ENCODE peak calls at places on chromosomes 13 and 19, in nine cellular contexts. G is HCT116, A is heart left ventricle, V is upper lobe of left lung, B is IMR-90, O is A549, K is K562, F is GM12878, H is gastrocnemius medialis. Y is an unnamed sample.

GRCh38 chr13:103557878-103558277 is 491.7 kb upstream of the SLC10A2 start:
- ATAC-seq in G (no peak), A (no peak), V (no peak), B (no peak), O (no peak), K (no peak), F (no peak), H (no peak), Y (no peak)

GRCh38 chr13:77067519-77067918 is 40.6 kb upstream of the FBXL3 start:
- ATAC-seq in G (no peak), A (peak; percentile 82), V (no peak), B (no peak), O (no peak), K (no peak), F (no peak), H (no peak), Y (no peak)

GRCh38 chr19:40576585-40577451 is at the start of gene SHKBP1:
- ATAC-seq in G (peak; percentile 96), A (peak; percentile 99), V (peak; percentile 96), B (peak; percentile 99), O (peak; percentile 94), K (peak; percentile 98), F (peak; percentile 100), H (peak; percentile 100), Y (peak; percentile 100)

GRCh38 chr19:6220385-6221191 is 59.2 kb downstream of the MLLT1 start:
- ATAC-seq in G (no peak), A (peak; percentile 17), V (no peak), B (peak; percentile 57), O (no peak), K (no peak), F (no peak), H (peak; percentile 36), Y (peak; percentile 57)

GRCh38 chr13:43805071-43805468 is 18.3 kb upstream of the ENOX1 start:
- ATAC-seq in G (peak; percentile 92), A (no peak), V (no peak), B (peak; percentile 84), O (peak; percentile 98), K (no peak), F (peak; percentile 21), H (peak; percentile 33), Y (no peak)

GRCh38 chr13:107993239-107993948 is 221.9 kb downstream of the LIG4 start:
- ATAC-seq in G (no peak), A (no peak), V (peak; percentile 26), B (no peak), O (no peak), K (peak; percentile 72), F (peak; percentile 88), H (no peak), Y (no peak)

GRCh38 chr13:112711528-112712265 is 21.9 kb downstream of the ATP11A start:
- ATAC-seq in G (peak; percentile 97), A (peak; percentile 96), V (peak; percentile 95), B (peak; percentile 98), O (peak; percentile 96), K (peak; percentile 95), F (peak; percentile 72), H (peak; percentile 97), Y (peak; percentile 96)

GRCh38 chr19:39398297-39398864 is 7.2 kb downstream of the MED29 start:
- ATAC-seq in G (peak; percentile 39), A (peak; percentile 18), V (peak; percentile 25), B (peak; percentile 13), O (peak; percentile 27), K (peak; percentile 48), F (peak; percentile 35), H (no peak), Y (peak; percentile 27)

GRCh38 chr13:43057653-43058317 is 34.4 kb downstream of the DNAJC15 start:
- ATAC-seq in G (peak; percentile 71), A (peak; percentile 34), V (no peak), B (no peak), O (no peak), K (no peak), F (peak; percentile 74), H (no peak), Y (no peak)

GRCh38 chr13:103194871-103195270 is 128.7 kb upstream of the SLC10A2 start:
- ATAC-seq in G (no peak), A (no peak), V (no peak), B (no peak), O (no peak), K (no peak), F (no peak), H (no peak), Y (no peak)

GRCh38 chr19:23321953-23322549 is 71.9 kb upstream of the ZNF724 start:
- ATAC-seq in G (no peak), A (peak; percentile 19), V (no peak), B (no peak), O (no peak), K (no peak), F (no peak), H (no peak), Y (no peak)

GRCh38 chr19:47004012-47004465 is 15.6 kb upstream of the NPAS1 start:
- ATAC-seq in G (no peak), A (peak; percentile 13), V (no peak), B (peak; percentile 36), O (no peak), K (peak; percentile 25), F (no peak), H (no peak), Y (no peak)

GRCh38 chr19:6767081-6767356 is 216 bp downstream of the SH2D3A start:
- ATAC-seq in G (peak; percentile 44), A (peak; percentile 38), V (peak; percentile 68), B (no peak), O (peak; percentile 36), K (peak; percentile 54), F (peak; percentile 46), H (peak; percentile 30), Y (no peak)

GRCh38 chr13:78675112-78675511 is 16.2 kb upstream of the OBI1 start:
- ATAC-seq in G (no peak), A (no peak), V (no peak), B (no peak), O (no peak), K (no peak), F (no peak), H (no peak), Y (no peak)

GRCh38 chr19:10279737-10280442 is 6.9 kb upstream of the ICAM4 start:
- ATAC-seq in G (no peak), A (no peak), V (no peak), B (no peak), O (no peak), K (no peak), F (peak; percentile 30), H (no peak), Y (no peak)

GRCh38 chr13:19605161-19605955 is 28.1 kb upstream of the MPHOSPH8 start:
- ATAC-seq in G (peak; percentile 57), A (no peak), V (no peak), B (no peak), O (no peak), K (no peak), F (no peak), H (no peak), Y (no peak)

GRCh38 chr19:12847159-12848139 is 9.1 kb downstream of the MAST1 start:
- ATAC-seq in G (peak; percentile 99), A (peak; percentile 99), V (peak; percentile 96), B (peak; percentile 100), O (peak; percentile 97), K (peak; percentile 100), F (peak; percentile 100), H (peak; percentile 93), Y (peak; percentile 94)
- H3K27ac ChIP-seq in G (peak overlapping the region; percentile 22), A (no peak overlapping the region), V (no peak overlapping the region), B (no peak overlapping the region), O (peak overlapping the region; percentile 70), K (no peak overlapping the region), F (no peak overlapping the region), H (peak overlapping the region; percentile 28), Y (peak overlapping the region; percentile 15)

GRCh38 chr19:33086955-33087354 is 6.0 kb downstream of the GPATCH1 start:
- ATAC-seq in G (no peak), A (no peak), V (no peak), B (no peak), O (no peak), K (no peak), F (no peak), H (no peak), Y (no peak)

GRCh38 chr19:33085570-33086128 is 4.7 kb downstream of the GPATCH1 start:
- ATAC-seq in G (no peak), A (no peak), V (no peak), B (no peak), O (no peak), K (no peak), F (no peak), H (no peak), Y (no peak)

GRCh38 chr19:33075519-33075918 is 5.5 kb upstream of the GPATCH1 start:
- ATAC-seq in G (no peak), A (no peak), V (no peak), B (no peak), O (no peak), K (no peak), F (no peak), H (no peak), Y (no peak)

GRCh38 chr19:33080761-33081681 is at the start of gene GPATCH1:
- ATAC-seq in G (peak; percentile 82), A (peak; percentile 99), V (peak; percentile 93), B (peak; percentile 89), O (peak; percentile 90), K (peak; percentile 89), F (peak; percentile 97), H (peak; percentile 88), Y (peak; percentile 97)
- TF ChIP-seq POLR2A in G (peak; percentile 50), A (no peak), V (peak; percentile 63), B (no peak), O (peak; percentile 79), K (peak; percentile 88), F (peak; percentile 92), H (no peak), Y (no peak)

DNA sequence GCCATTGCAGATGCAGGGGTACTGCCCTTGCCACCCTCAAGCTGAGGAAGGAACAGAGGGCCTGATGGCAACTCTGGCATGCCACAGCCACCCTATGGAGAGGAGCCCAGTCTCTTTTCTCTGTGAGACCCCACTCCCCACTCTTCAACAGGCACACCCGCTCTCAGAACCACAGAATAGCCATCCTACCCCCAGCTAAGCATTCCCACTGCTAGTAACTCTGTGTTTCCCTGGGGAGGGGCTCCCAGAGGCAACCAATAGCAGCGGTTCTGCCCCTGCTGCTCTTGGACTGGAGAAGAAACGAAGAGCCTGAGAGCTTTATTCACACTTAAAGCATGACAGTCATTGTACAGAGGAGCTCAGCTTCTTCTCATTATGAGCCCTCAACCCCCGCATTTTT is 49.3 kb downstream of the UBL3 start:
- ATAC-seq in G (no peak), A (no peak), V (peak; percentile 30), B (no peak), O (no peak), K (no peak), F (no peak), H (no peak), Y (no peak)
- H3K27ac ChIP-seq in G (no peak overlapping the region), A (no peak overlapping the region), V (no peak overlapping the region), B (no peak overlapping the region), O (no peak overlapping the region), K (no peak overlapping the region), F (no peak overlapping the region), H (no peak overlapping the region), Y (no peak overlapping the region)

DNA sequence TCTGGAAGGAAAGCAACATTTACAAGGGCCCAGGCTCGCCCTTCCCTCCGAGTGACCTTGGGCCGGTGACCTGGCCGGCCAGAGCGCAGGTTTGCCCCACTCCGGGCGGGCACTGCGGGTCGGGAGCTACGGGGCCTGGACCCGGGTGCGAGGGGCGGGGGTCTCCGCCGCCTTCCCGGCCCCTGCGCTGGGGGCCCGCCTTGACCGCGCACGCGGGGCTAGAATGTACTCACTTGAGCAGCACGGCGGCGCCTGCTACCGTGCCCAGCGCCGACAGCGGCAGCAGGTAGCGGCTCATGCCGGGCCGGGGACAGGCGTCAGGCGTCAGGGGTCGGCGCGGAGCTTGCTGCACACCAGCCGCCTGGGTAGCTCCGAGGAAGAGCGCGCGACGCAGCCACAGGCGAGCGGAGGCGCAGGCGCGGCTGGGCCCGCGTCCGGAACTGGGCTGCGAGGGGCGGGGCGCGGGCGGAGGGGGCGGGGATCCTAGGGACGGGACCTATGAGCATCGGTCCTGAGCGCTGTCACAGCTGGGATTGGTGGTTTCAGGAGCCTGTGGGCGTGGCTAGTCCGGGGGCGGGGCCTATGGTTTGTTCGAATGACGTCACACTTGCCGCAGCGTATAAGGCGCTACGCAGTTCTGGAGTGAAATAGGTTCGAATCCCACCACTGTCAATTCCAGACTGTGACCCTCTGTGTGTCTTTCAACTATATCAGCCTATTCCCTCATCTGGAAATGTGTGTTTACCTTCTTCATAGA is at the start of gene RDH13:
- ATAC-seq in G (peak; percentile 97), A (peak; percentile 99), V (peak; percentile 99), B (peak; percentile 100), O (peak; percentile 95), K (peak; percentile 99), F (peak; percentile 100), H (peak; percentile 99), Y (peak; percentile 100)
- TF ChIP-seq POLR2A in G (peak; percentile 66), A (no peak), V (peak; percentile 61), B (no peak), O (peak; percentile 81), K (peak; percentile 81), F (peak; percentile 72), H (no peak), Y (peak; percentile 55)

Y was measured in gastroesophageal sphincter.